ENCODE peak calls at places on chromosomes 13 and 19, in four cellular contexts. One of them, this sample, is unnamed.

GRCh38 chr19:37981785-37982475 is 74.9 kb downstream of the SIPA1L3 start:
- DNase-seq in brain microvascular endothelial cell: no peak
- DNase-seq in heart left ventricle: no peak
- DNase-seq in cardiac fibroblast: no peak
- DNase-seq in this sample: no peak

GRCh38 chr19:58052256-58052655 is 6.8 kb upstream of the ZNF135 start:
- DNase-seq in brain microvascular endothelial cell: no peak
- DNase-seq in heart left ventricle: no peak
- DNase-seq in cardiac fibroblast: no peak
- DNase-seq in this sample: no peak

GRCh38 chr19:37413243-37414084 is 42.6 kb downstream of the ZNF527 start:
- DNase-seq in brain microvascular endothelial cell: no peak
- DNase-seq in heart left ventricle: no peak
- DNase-seq in cardiac fibroblast: no peak
- DNase-seq in this sample: peak; percentile 10

GRCh38 chr13:33352023-33352422 is 66.5 kb upstream of the STARD13 start:
- DNase-seq in brain microvascular endothelial cell: no peak
- DNase-seq in heart left ventricle: no peak
- DNase-seq in cardiac fibroblast: no peak
- DNase-seq in this sample: no peak

GRCh38 chr13:52862358-52863206 is 14.1 kb upstream of the PCDH8 start:
- DNase-seq in brain microvascular endothelial cell: no peak
- DNase-seq in heart left ventricle: no peak
- DNase-seq in cardiac fibroblast: no peak
- DNase-seq in this sample: peak; percentile 2

GRCh38 chr19:11023016-11023415 is 62.2 kb downstream of the SMARCA4 start:
- DNase-seq in brain microvascular endothelial cell: no peak
- DNase-seq in heart left ventricle: no peak
- DNase-seq in cardiac fibroblast: no peak
- DNase-seq in this sample: no peak

GRCh38 chr13:71417205-71417604 is 449.8 kb downstream of the DACH1 start:
- DNase-seq in brain microvascular endothelial cell: no peak
- DNase-seq in heart left ventricle: no peak
- DNase-seq in cardiac fibroblast: peak; percentile 6
- DNase-seq in this sample: peak; percentile 31

GRCh38 chr13:32746474-32746873 is 160.2 kb downstream of the PDS5B start:
- DNase-seq in brain microvascular endothelial cell: peak; percentile 85
- DNase-seq in heart left ventricle: no peak
- DNase-seq in cardiac fibroblast: no peak
- DNase-seq in this sample: no peak

GRCh38 chr13:32443111-32443510 is 15.2 kb upstream of the N4BP2L1 start:
- DNase-seq in brain microvascular endothelial cell: no peak
- DNase-seq in heart left ventricle: no peak
- DNase-seq in cardiac fibroblast: peak; percentile 19
- DNase-seq in this sample: peak; percentile 17

GRCh38 chr13:112713517-112714253 is 23.8 kb downstream of the ATP11A start:
- DNase-seq in brain microvascular endothelial cell: no peak
- DNase-seq in heart left ventricle: no peak
- DNase-seq in cardiac fibroblast: no peak
- DNase-seq in this sample: no peak

GRCh38 chr19:39915848-39916215 is 18.6 kb downstream of the FCGBP start:
- DNase-seq in brain microvascular endothelial cell: no peak
- DNase-seq in heart left ventricle: no peak
- DNase-seq in cardiac fibroblast: no peak
- DNase-seq in this sample: no peak

GRCh38 chr19:48997972-48998371 is 4.3 kb downstream of the RUVBL2 start:
- DNase-seq in brain microvascular endothelial cell: peak; percentile 66
- DNase-seq in heart left ventricle: no peak
- DNase-seq in cardiac fibroblast: peak; percentile 64
- DNase-seq in this sample: peak; percentile 63

GRCh38 chr13:112729408-112729807 is 39.6 kb downstream of the ATP11A start:
- DNase-seq in brain microvascular endothelial cell: no peak
- DNase-seq in heart left ventricle: peak; percentile 71
- DNase-seq in cardiac fibroblast: peak; percentile 71
- DNase-seq in this sample: peak; percentile 17

GRCh38 chr13:33799950-33800592 is 17.9 kb upstream of the RFC3 start:
- DNase-seq in brain microvascular endothelial cell: peak; percentile 4
- DNase-seq in heart left ventricle: no peak
- DNase-seq in cardiac fibroblast: peak; percentile 72
- DNase-seq in this sample: peak; percentile 69

DNA sequence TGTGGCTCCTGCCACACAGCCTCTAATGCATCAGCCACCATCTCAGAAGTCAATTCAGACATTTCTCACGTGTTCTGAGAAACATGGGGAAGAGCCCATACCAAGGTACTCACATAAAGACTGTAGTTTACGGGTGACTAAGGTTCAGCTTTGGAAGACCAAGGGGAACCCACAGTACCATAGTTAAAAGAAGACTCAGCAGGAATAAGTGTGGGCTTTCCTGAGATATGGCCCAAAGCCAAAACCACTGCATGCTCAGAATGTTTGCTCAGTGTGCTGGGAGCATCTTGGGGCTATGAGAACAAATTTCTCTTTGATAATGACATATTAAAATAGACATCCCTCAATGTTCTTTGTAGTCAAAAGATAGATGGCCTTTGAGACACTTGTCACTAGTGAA is 283.8 kb downstream of the DCT start:
- DNase-seq in brain microvascular endothelial cell: peak; percentile 97
- DNase-seq in heart left ventricle: no peak
- DNase-seq in cardiac fibroblast: peak; percentile 80
- DNase-seq in this sample: peak; percentile 83
- H3K4me3 ChIP-seq in brain microvascular endothelial cell: no peak overlapping the region
- H3K4me3 ChIP-seq in heart left ventricle: no peak overlapping the region
- H3K4me3 ChIP-seq in cardiac fibroblast: no peak overlapping the region
- H3K4me3 ChIP-seq in this sample: no peak overlapping the region

DNA sequence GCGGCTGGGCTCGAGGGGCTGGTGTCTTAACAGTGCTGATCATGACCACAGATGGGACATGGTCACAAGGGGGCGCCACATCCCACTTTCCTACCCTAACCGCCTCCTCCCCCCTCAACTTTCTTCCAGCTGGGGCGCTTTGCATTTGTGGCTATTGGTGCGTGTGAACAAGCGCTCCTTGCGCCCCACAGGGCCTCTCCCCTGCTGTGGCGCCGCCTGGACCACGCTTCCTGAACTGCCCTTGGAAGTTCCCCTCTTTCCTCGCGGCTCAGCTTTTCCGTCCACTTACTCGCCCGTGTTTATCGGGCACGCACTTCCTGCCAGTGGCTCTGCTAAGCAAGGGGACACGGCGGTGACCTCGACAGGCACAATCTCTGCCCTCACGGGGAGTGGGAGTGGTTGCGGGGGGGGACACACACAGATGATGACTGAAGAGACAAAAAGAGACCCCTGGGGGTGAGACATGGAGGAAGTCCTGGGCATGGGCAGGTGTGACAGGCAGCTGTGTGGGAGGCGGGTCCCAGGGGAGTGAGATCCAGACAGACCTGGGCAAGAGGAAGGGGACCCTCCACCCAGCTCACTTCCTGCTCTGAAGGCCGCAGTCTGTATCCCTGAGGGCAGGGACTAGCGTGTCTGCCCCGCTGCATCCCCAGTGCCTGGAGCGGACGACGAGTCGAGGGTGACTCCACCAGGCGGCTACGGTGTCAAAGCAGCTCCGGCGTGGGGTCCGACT is 40.3 kb downstream of the ZNF787 start:
- DNase-seq in brain microvascular endothelial cell: peak; percentile 85
- DNase-seq in heart left ventricle: peak; percentile 76
- DNase-seq in cardiac fibroblast: peak; percentile 90
- DNase-seq in this sample: peak; percentile 87
- TF ChIP-seq CTCF in brain microvascular endothelial cell: peak; percentile 74
- TF ChIP-seq CTCF in heart left ventricle: peak; percentile 61
- TF ChIP-seq CTCF in cardiac fibroblast: peak; percentile 65
- TF ChIP-seq CTCF in this sample: peak; percentile 58

GRCh38 chr13:111368091-111368490 is 47.6 kb downstream of the TEX29 start:
- DNase-seq in brain microvascular endothelial cell: no peak
- DNase-seq in heart left ventricle: no peak
- DNase-seq in cardiac fibroblast: no peak
- DNase-seq in this sample: no peak

GRCh38 chr13:111371211-111371610 is 50.8 kb downstream of the TEX29 start:
- DNase-seq in brain microvascular endothelial cell: no peak
- DNase-seq in heart left ventricle: no peak
- DNase-seq in cardiac fibroblast: peak; percentile 48
- DNase-seq in this sample: peak; percentile 18

GRCh38 chr13:111371720-111372119 is 51.3 kb downstream of the TEX29 start:
- DNase-seq in brain microvascular endothelial cell: no peak
- DNase-seq in heart left ventricle: no peak
- DNase-seq in cardiac fibroblast: no peak
- DNase-seq in this sample: no peak

GRCh38 chr13:111370570-111371150 is 50.2 kb downstream of the TEX29 start:
- DNase-seq in brain microvascular endothelial cell: no peak
- DNase-seq in heart left ventricle: no peak
- DNase-seq in cardiac fibroblast: no peak
- DNase-seq in this sample: no peak

GRCh38 chr13:111370147-111370546 is 49.7 kb downstream of the TEX29 start:
- DNase-seq in brain microvascular endothelial cell: no peak
- DNase-seq in heart left ventricle: no peak
- DNase-seq in cardiac fibroblast: no peak
- DNase-seq in this sample: no peak
- H3K4me3 ChIP-seq in brain microvascular endothelial cell: no peak overlapping the region
- H3K4me3 ChIP-seq in heart left ventricle: no peak overlapping the region
- H3K4me3 ChIP-seq in cardiac fibroblast: no peak overlapping the region
- H3K4me3 ChIP-seq in this sample: no peak overlapping the region

DNA sequence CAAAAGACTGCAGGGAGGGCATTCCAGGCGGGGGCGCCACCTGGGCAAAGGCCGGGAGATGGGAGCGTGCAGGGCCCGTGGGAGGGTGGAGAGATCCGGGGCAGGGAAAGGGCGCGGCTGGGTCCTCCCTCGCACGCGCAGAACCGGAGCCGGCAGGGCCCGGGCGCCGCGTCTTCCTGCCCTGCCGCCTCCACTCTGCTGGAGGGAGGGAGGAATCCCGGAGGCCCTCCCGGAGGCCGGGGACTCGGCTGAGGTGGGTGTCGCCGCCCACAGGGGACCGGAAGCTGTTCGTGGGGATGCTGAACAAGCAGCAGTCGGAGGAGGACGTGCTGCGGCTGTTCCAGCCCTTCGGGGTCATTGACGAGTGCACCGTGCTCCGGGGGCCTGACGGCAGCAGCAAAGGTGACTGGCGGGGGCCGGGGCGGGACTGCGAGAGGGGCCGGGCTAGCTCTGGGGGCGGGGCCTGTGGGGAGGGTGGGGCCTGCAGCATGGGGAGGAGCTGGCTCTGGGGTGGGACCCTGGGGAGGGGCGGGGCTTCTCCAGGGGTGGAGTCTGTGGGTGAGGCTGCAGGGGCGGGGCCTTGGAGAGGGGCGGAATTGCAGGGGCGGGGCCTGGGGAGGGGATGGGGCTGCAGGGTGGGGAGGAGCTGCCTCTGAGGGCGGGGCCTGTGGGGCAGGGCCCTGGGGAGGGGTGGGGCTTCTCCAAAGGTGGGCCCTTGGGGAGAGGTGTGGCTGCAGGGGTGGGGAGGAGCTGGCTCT is 51.3 kb downstream of the CELF5 start:
- DNase-seq in brain microvascular endothelial cell: peak; percentile 76
- DNase-seq in heart left ventricle: peak; percentile 44
- DNase-seq in cardiac fibroblast: peak; percentile 85
- DNase-seq in this sample: peak; percentile 78
- TF ChIP-seq CTCF in brain microvascular endothelial cell: no peak
- TF ChIP-seq CTCF in heart left ventricle: no peak
- TF ChIP-seq CTCF in cardiac fibroblast: no peak
- TF ChIP-seq CTCF in this sample: no peak

GRCh38 chr13:82655518-82655855 is 1226.8 kb downstream of the SLITRK1 start:
- DNase-seq in brain microvascular endothelial cell: peak; percentile 24
- DNase-seq in heart left ventricle: no peak
- DNase-seq in cardiac fibroblast: no peak
- DNase-seq in this sample: no peak
- H3K4me3 ChIP-seq in brain microvascular endothelial cell: no peak overlapping the region
- H3K4me3 ChIP-seq in heart left ventricle: no peak overlapping the region
- H3K4me3 ChIP-seq in cardiac fibroblast: no peak overlapping the region
- H3K4me3 ChIP-seq in this sample: no peak overlapping the region

DNA sequence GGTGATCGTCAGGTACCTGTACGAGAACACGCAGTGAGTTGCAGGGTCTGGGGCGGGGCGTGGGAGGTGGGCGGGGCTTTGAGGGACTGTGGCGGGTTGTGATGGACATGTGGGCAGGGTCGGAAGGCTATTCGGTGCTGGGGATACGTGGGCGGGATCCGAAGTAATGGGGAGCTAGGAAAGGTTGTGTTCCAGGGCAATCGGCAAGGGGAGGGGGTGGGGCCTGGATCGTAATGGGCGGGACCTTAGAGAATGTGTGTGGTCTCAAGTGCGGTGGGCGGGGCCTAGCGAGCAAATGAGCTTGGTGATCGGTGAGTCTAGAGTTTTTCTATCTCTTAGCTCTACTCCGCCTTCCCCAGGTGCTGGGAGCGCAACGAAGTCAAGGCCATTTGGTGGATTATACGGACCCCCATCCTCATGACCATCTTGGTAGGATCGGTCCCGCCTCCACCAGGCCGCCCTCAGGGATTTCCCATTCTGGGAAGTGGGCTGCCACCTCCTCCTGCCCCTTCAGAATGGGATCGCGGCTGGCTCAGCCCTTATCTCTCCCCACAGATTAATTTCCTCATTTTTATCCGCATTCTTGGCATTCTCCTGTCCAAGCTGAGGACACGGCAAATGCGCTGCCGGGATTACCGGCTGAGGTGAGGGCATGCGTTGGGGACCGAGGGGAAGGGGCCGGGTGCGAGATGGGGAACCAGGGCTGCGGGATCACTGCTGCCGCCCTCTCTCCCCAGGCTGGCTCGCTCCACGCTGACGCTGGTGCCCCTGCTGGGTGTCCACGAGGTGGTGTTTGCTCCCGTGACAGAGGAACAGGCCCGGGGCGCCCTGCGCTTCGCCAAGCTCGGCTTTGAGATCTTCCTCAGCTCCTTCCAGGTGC is 9.6 kb downstream of the GIPR start:
- DNase-seq in brain microvascular endothelial cell: peak; percentile 90
- DNase-seq in heart left ventricle: peak; percentile 43
- DNase-seq in cardiac fibroblast: peak; percentile 92
- DNase-seq in this sample: peak; percentile 90
- TF ChIP-seq CTCF in brain microvascular endothelial cell: peak; percentile 57
- TF ChIP-seq CTCF in heart left ventricle: no peak
- TF ChIP-seq CTCF in cardiac fibroblast: peak; percentile 22
- TF ChIP-seq CTCF in this sample: no peak

GRCh38 chr13:29427937-29428309 is 167.6 kb downstream of the SLC7A1 start:
- DNase-seq in brain microvascular endothelial cell: no peak
- DNase-seq in heart left ventricle: no peak
- DNase-seq in cardiac fibroblast: no peak
- DNase-seq in this sample: no peak

GRCh38 chr13:29429496-29429895 is 166.0 kb downstream of the SLC7A1 start:
- DNase-seq in brain microvascular endothelial cell: no peak
- DNase-seq in heart left ventricle: no peak
- DNase-seq in cardiac fibroblast: peak; percentile 7
- DNase-seq in this sample: no peak

GRCh38 chr13:29434217-29434940 is 161.1 kb downstream of the SLC7A1 start:
- DNase-seq in brain microvascular endothelial cell: no peak
- DNase-seq in heart left ventricle: no peak
- DNase-seq in cardiac fibroblast: no peak
- DNase-seq in this sample: no peak

GRCh38 chr13:29428310-29428991 is 167.0 kb downstream of the SLC7A1 start:
- DNase-seq in brain microvascular endothelial cell: no peak
- DNase-seq in heart left ventricle: peak; percentile 46
- DNase-seq in cardiac fibroblast: no peak
- DNase-seq in this sample: no peak

GRCh38 chr13:29428992-29429315 is 166.5 kb downstream of the SLC7A1 start:
- DNase-seq in brain microvascular endothelial cell: no peak
- DNase-seq in heart left ventricle: no peak
- DNase-seq in cardiac fibroblast: no peak
- DNase-seq in this sample: no peak
- H3K4me3 ChIP-seq in brain microvascular endothelial cell: peak overlapping the region; percentile 32
- H3K4me3 ChIP-seq in heart left ventricle: peak overlapping the region; percentile 41
- H3K4me3 ChIP-seq in cardiac fibroblast: peak overlapping the region; percentile 17
- H3K4me3 ChIP-seq in this sample: no peak overlapping the region

This sample was measured in fibroblast of pulmonary artery.